ENCODE peak calls at places on chromosome X, in seven cellular contexts. H, P, T, S, O, L and I are unnamed samples.

GRCh38 chrX:26347171-26347570 is 131.2 kb downstream of the MAGEB5 start:
- DNase-seq in H (no peak), P (no peak), T (no peak), S (no peak), O (no peak), L (no peak), I (no peak)

GRCh38 chrX:356385-357034 is 30.2 kb downstream of the PPP2R3B start:
- DNase-seq in H (peak; percentile 80), P (no peak), T (no peak), S (peak; percentile 64), O (no peak), L (no peak), I (no peak)

GRCh38 chrX:63922221-63922620 is 137.2 kb upstream of the ARHGEF9 start:
- DNase-seq in H (peak; percentile 9), P (no peak), T (peak; percentile 9), S (peak; percentile 22), O (no peak), L (no peak), I (no peak)

GRCh38 chrX:63470506-63470905 is 119.4 kb upstream of the SPIN4 start:
- DNase-seq in H (no peak), P (no peak), T (no peak), S (no peak), O (no peak), L (no peak), I (no peak)

GRCh38 chrX:133269168-133269567 is 51.0 kb upstream of the TFDP3 start:
- DNase-seq in H (no peak), P (no peak), T (no peak), S (no peak), O (no peak), L (no peak), I (no peak)

GRCh38 chrX:108091266-108091877 is at the start of the genes ATG4A and PSMD10:
- DNase-seq in H (peak; percentile 93), P (peak; percentile 96), T (peak; percentile 95), S (peak; percentile 93), O (peak; percentile 91), L (peak; percentile 96), I (peak; percentile 80)

GRCh38 chrX:19188566-19188965 is 66.3 kb upstream of the ADGRG2 start:
- DNase-seq in H (no peak), P (no peak), T (no peak), S (no peak), O (no peak), L (no peak), I (no peak)

GRCh38 chrX:119234931-119235555 is 1.0 kb upstream of the PGRMC1 start:
- DNase-seq in H (peak; percentile 50), P (no peak), T (no peak), S (no peak), O (no peak), L (peak; percentile 41), I (no peak)

GRCh38 chrX:48579259-48579658 is 5.0 kb downstream of the RBM3 start:
- DNase-seq in H (no peak), P (no peak), T (no peak), S (no peak), O (no peak), L (no peak), I (no peak)

GRCh38 chrX:101595739-101596419 is 21.9 kb downstream of the ARMCX6 start:
- DNase-seq in H (peak; percentile 71), P (peak; percentile 64), T (peak; percentile 48), S (peak; percentile 75), O (peak; percentile 22), L (peak; percentile 82), I (peak; percentile 62)

GRCh38 chrX:148930330-148930729 is 429.9 kb downstream of the AFF2 start:
- DNase-seq in H (no peak), P (no peak), T (peak; percentile 59), S (no peak), O (no peak), L (no peak), I (no peak)

GRCh38 chrX:56233682-56234081 is 1.5 kb downstream of the KLF8 start:
- DNase-seq in H (peak; percentile 80), P (no peak), T (peak; percentile 81), S (no peak), O (no peak), L (peak; percentile 38), I (peak; percentile 72)

GRCh38 chrX:120090208-120090607 is 12.7 kb upstream of the RHOXF2B start:
- DNase-seq in H (no peak), P (no peak), T (no peak), S (no peak), O (no peak), L (no peak), I (no peak)

GRCh38 chrX:68163446-68163845 is 269.8 kb downstream of the OPHN1 start:
- DNase-seq in H (peak; percentile 62), P (no peak), T (peak; percentile 16), S (peak; percentile 35), O (no peak), L (peak; percentile 36), I (no peak)

GRCh38 chrX:15606064-15606590 is 5.4 kb upstream of the ACE2 start:
- DNase-seq in H (no peak), P (peak; percentile 89), T (no peak), S (no peak), O (no peak), L (no peak), I (no peak)

GRCh38 chrX:23694606-23695005 is 27.3 kb downstream of the PRDX4 start:
- DNase-seq in H (peak; percentile 62), P (peak; percentile 52), T (peak; percentile 30), S (peak; percentile 57), O (peak; percentile 33), L (peak; percentile 66), I (peak; percentile 8)

GRCh38 chrX:120305531-120306145 is 5.6 kb downstream of the TMEM255A start:
- DNase-seq in H (peak; percentile 21), P (no peak), T (no peak), S (no peak), O (no peak), L (no peak), I (no peak)

GRCh38 chrX:150935466-150935865 is 37.0 kb upstream of the CD99L2 start:
- DNase-seq in H (peak; percentile 40), P (no peak), T (peak; percentile 12), S (peak; percentile 41), O (no peak), L (peak; percentile 6), I (no peak)
- H3K4me3 ChIP-seq in H (no peak overlapping the region), P (no peak overlapping the region), T (no peak overlapping the region), S (no peak overlapping the region), O (no peak overlapping the region), L (no peak overlapping the region), I (no peak overlapping the region)

DNA sequence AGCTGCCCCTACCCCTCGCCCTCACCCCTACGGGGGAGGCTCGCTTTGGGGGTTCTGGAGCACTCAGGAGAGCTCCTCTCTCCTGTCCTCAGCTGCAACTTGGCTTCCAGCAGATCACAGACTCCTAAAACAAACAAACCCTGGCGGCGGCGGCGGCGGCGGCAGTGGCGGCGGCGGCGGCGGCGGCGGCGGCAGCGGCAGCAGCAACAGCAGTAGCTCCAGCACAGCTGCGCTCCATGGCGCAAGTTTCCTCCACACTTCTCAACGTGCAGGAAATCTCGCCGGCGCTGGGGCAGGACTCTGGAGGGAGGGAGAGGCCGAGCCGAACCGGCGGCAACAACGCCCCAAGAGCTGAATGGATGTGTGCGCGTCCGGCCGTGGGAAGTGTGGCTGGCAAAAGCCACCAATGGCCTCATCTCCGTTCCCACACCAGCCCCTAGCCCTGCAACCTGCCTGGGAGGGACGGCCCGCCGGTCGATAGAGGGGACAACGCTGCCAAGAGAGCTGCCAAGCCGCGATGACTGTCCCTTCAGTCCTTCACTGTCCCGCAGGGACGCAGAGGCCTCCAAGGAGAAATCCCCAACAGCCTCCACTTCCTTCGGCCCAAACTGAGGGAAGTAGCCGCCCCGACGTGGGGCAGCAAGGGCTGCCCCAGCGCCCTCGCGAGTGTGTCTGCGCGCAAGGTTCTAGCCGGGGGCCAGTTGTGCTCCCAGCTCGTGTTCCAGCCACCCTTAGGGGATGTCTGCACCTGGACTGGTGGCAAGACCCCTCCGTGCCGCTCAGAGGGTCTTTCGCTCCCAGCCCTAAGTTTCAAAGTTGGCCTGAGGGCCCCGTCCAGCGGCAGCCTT is 775 bp downstream of the SHROOM4 start:
- DNase-seq in H (peak; percentile 38), P (peak; percentile 32), T (peak; percentile 38), S (peak; percentile 46), O (no peak), L (peak; percentile 66), I (no peak)
- H3K4me3 ChIP-seq in H (peak overlapping the region; percentile 51), P (peak overlapping the region; percentile 26), T (peak overlapping the region; percentile 54), S (peak overlapping the region; percentile 50), O (no peak overlapping the region), L (peak overlapping the region; percentile 32), I (no peak overlapping the region)

GRCh38 chrX:130300010-130300282 is 31.2 kb upstream of the ZNF280C start:
- DNase-seq in H (no peak), P (no peak), T (no peak), S (no peak), O (no peak), L (no peak), I (no peak)

GRCh38 chrX:130299279-130300009 is 30.7 kb upstream of the ZNF280C start:
- DNase-seq in H (no peak), P (peak; percentile 53), T (no peak), S (no peak), O (no peak), L (no peak), I (no peak)

GRCh38 chrX:130296743-130297142 is 28.0 kb upstream of the ZNF280C start:
- DNase-seq in H (peak; percentile 15), P (no peak), T (peak; percentile 7), S (peak; percentile 6), O (no peak), L (peak; percentile 6), I (no peak)

GRCh38 chrX:130301405-130301804 is 32.7 kb upstream of the ZNF280C start:
- DNase-seq in H (no peak), P (no peak), T (no peak), S (no peak), O (no peak), L (no peak), I (no peak)

DNA sequence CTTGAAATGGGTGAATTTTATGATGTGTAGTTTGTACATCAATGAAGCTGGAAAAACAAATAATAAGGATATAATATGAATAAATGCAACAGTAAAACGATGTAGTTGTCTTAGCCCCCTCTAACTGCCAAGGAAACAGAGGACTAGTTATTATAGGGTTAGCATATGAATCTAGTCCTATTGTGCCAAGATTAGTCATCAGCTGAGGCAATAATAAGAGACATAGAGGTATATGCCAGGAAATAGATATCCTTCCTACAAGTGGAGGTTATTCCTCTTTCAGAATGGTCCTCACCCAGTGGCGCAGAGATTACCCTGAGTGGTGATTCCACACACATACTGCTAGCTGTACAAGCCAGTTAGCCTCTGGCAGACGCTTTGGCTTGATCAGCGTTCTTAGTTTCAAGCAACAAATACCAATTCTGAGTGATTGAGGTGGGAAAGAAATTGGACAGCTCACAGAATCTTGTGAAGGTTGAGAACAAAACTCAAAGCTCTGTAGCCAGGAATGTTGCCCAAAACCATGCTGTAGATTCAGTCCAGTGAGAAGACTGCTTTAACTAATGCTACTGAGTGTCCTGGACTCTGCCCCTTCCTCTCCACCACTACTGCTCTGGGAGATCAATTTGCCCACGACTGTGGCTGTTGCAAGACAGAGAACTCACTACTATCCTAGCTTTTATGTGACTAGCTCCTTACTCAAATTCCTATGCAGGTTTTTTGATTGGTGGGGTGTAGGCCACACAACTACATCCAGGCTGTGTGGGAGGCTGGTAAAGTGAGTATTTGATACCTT is 27.0 kb upstream of the ZNF280C start:
- DNase-seq in H (peak; percentile 41), P (no peak), T (peak; percentile 6), S (peak; percentile 1), O (no peak), L (peak; percentile 2), I (no peak)
- H3K4me3 ChIP-seq in H (no peak overlapping the region), P (no peak overlapping the region), T (no peak overlapping the region), S (no peak overlapping the region), O (no peak overlapping the region), L (no peak overlapping the region), I (no peak overlapping the region)

GRCh38 chrX:46793386-46794143 is 34.6 kb upstream of the SLC9A7 start:
- DNase-seq in H (no peak), P (peak; percentile 53), T (no peak), S (no peak), O (no peak), L (no peak), I (no peak)
- H3K4me3 ChIP-seq in H (no peak overlapping the region), P (no peak overlapping the region), T (no peak overlapping the region), S (no peak overlapping the region), O (no peak overlapping the region), L (no peak overlapping the region), I (no peak overlapping the region)